ENCODE peak calls at places on chromosomes 5 and 9, in six cellular contexts. J, H, E, U, L and I are unnamed samples.

GRCh38 chr5:139962445-139962844 is 80.7 kb downstream of the NRG2 start:
- DNase-seq in H (no peak), U (no peak), L (no peak), J (no peak), E (no peak), I (no peak)

GRCh38 chr9:103183569-103184191 is 188.5 kb downstream of the CYLC2 start:
- DNase-seq in H (no peak), J (no peak), L (no peak), E (peak), U (no peak), I (no peak)

GRCh38 chr5:128014578-128014977 is 69.0 kb upstream of the SLC12A2 start:
- DNase-seq in H (no peak), J (no peak), E (no peak), U (no peak), L (no peak), I (no peak)

GRCh38 chr5:68243251-68243650 is 27.7 kb downstream of the PIK3R1 start:
- DNase-seq in H (no peak), E (no peak), J (no peak), L (no peak), U (no peak), I (no peak)

GRCh38 chr5:74903165-74903787 is 37.1 kb upstream of the FAM169A start:
- DNase-seq in H (no peak), U (peak), J (no peak), E (peak), L (peak), I (no peak)

GRCh38 chr5:174796711-174797192 is 72.4 kb downstream of the MSX2 start:
- DNase-seq in U (no peak), H (no peak), J (no peak), E (no peak), L (no peak), I (no peak)

GRCh38 chr9:130394814-130395470 is 49.8 kb upstream of the ASS1 start:
- DNase-seq in U (no peak), L (no peak), J (no peak), H (no peak), E (no peak), I (no peak)

GRCh38 chr5:133727636-133728035 is 115.3 kb upstream of the FSTL4 start:
- DNase-seq in H (no peak), J (no peak), E (no peak), U (no peak), L (no peak), I (no peak)

GRCh38 chr9:129995409-129996160 is 47.4 kb downstream of the FNBP1 start:
- DNase-seq in E (peak), J (no peak), H (no peak), U (no peak), L (peak), I (no peak)

GRCh38 chr5:7329712-7330111 is 66.2 kb upstream of the ADCY2 start:
- DNase-seq in E (peak), J (no peak), L (peak), H (no peak), U (no peak), I (no peak)

GRCh38 chr5:178377583-178378270 is 145.1 kb upstream of the PHYKPL start:
- DNase-seq in L (peak), U (no peak), H (no peak), E (no peak), J (no peak), I (no peak)

GRCh38 chr5:154648706-154649105 is 106.5 kb upstream of the LARP1 start:
- DNase-seq in L (no peak), J (no peak), H (no peak), E (peak), U (no peak), I (no peak)

GRCh38 chr9:127707766-127708165 is 978 bp downstream of the CFAP157 start:
- DNase-seq in L (no peak), H (no peak), E (no peak), J (no peak), U (no peak), I (no peak)

GRCh38 chr5:101626572-101626971 is 669.5 kb downstream of the SLCO4C1 start:
- DNase-seq in U (no peak), L (no peak), H (no peak), J (no peak), E (no peak), I (no peak)

GRCh38 chr5:76874088-76874581 is 24.3 kb downstream of the S100Z start:
- DNase-seq in U (no peak), L (no peak), H (no peak), E (no peak), J (no peak), I (no peak)

GRCh38 chr5:75524071-75524470 is 12.4 kb downstream of the POLK start:
- DNase-seq in E (peak), J (no peak), H (no peak), L (no peak), U (no peak), I (no peak)

GRCh38 chr5:72300590-72301339 is 19.3 kb downstream of the MRPS27 start:
- DNase-seq in J (no peak), U (no peak), E (no peak), L (no peak), H (no peak), I (no peak)

GRCh38 chr5:2181164-2181956 is 298.6 kb upstream of the IRX4 start:
- DNase-seq in U (no peak), E (no peak), L (no peak), J (no peak), H (no peak), I (no peak)

GRCh38 chr5:176559683-176560082 is 10.5 kb downstream of the CDHR2 start:
- DNase-seq in H (no peak), L (no peak), E (peak), U (no peak), J (no peak), I (no peak)

GRCh38 chr9:114370985-114371335 is 16.8 kb downstream of the AKNA start:
- DNase-seq in E (no peak), J (no peak), U (no peak), L (no peak), H (no peak), I (no peak)

GRCh38 chr5:117454716-117455212 is 880.1 kb upstream of the SEMA6A start:
- DNase-seq in L (peak), J (peak), E (peak), U (peak), H (peak), I (no peak)

GRCh38 chr9:15509931-15510788 is 610 bp downstream of the PSIP1 start:
- DNase-seq in L (peak), U (peak), J (peak), E (no peak), H (no peak), I (no peak)